ENCODE peak calls at places on chromosomes 6 and 20, in five cellular contexts. I, L, G, M and E are unnamed samples.

GRCh38 chr20:39176457-39176856 is 214.3 kb downstream of the DHX35 start:
- DNase-seq in I (no peak), M (no peak), L (no peak), G (no peak), E (no peak)

GRCh38 chr6:27825025-27825823 is 87.0 kb downstream of the OR2B2 start:
- DNase-seq in M (no peak), I (no peak), G (no peak), L (no peak), E (no peak)

GRCh38 chr6:28349892-28350737 is at the start of gene ZKSCAN3:
- DNase-seq in G (peak), M (peak), L (peak), I (peak), E (peak)

GRCh38 chr20:33490023-33490933 is at the start of gene CBFA2T2:
- DNase-seq in G (peak), I (no peak), L (peak), M (peak), E (no peak)

GRCh38 chr20:57809661-57810172 is 99.9 kb upstream of the PMEPA1 start:
- DNase-seq in G (no peak), M (no peak), L (no peak), I (no peak), E (no peak)

GRCh38 chr6:157491571-157492232 is 110.7 kb downstream of the ZDHHC14 start:
- DNase-seq in M (no peak), L (no peak), I (no peak), G (no peak), E (no peak)

GRCh38 chr6:99330159-99330558 is 19.3 kb downstream of the FAXC start:
- DNase-seq in L (peak), G (peak), M (peak), I (no peak), E (no peak)

GRCh38 chr6:169099411-169100202 is 154.0 kb downstream of the THBS2 start:
- DNase-seq in G (no peak), M (no peak), I (no peak), L (peak), E (no peak)

GRCh38 chr6:151044465-151045441 is 179.3 kb downstream of the MTHFD1L start:
- DNase-seq in M (peak), L (peak), G (peak), I (no peak), E (no peak)

GRCh38 chr20:57787969-57788781 is 78.4 kb upstream of the PMEPA1 start:
- DNase-seq in G (no peak), L (no peak), I (no peak), M (no peak), E (no peak)

GRCh38 chr6:15413558-15414257 is 167.8 kb downstream of the JARID2 start:
- DNase-seq in L (peak), M (no peak), G (no peak), I (no peak), E (no peak)

GRCh38 chr6:85593438-85594196 is at the start of gene SNX14:
- DNase-seq in L (peak), G (peak), M (peak), I (peak), E (peak)